ENCODE peak calls at places on chromosomes 3 and 15, in nine cellular contexts. R is A549, Z is transverse colon, P is heart left ventricle, Q is adrenal gland, U is vagina, A is endothelial cell of umbilical vein, O is stomach, G is HepG2. W is an unnamed sample.

GRCh38 chr3:115341208-115341607 is 194.1 kb upstream of the ZBTB20 start:
- DNase-seq in Q (no peak), G (no peak), P (no peak), R (peak), Z (no peak), A (peak), U (no peak), O (no peak), W (no peak)

GRCh38 chr3:154427685-154428291 is 2.2 kb downstream of the GPR149 start:
- DNase-seq in R (no peak), G (no peak), O (no peak), U (no peak), P (no peak), A (no peak), Z (no peak), Q (no peak), W (no peak)

GRCh38 chr3:156360992-156361391 is 193.9 kb downstream of the SSR3 start:
- DNase-seq in R (no peak), Q (no peak), P (no peak), U (no peak), O (no peak), A (no peak), Z (no peak), G (no peak), W (no peak)

GRCh38 chr3:139427283-139428060 is 38.0 kb upstream of the COPB2 start:
- DNase-seq in O (no peak), A (peak), Z (no peak), G (peak), R (peak), U (no peak), P (no peak), Q (peak), W (no peak)

GRCh38 chr3:48826451-48826850 is 21.2 kb downstream of the PRKAR2A start:
- DNase-seq in U (no peak), Z (no peak), G (no peak), Q (peak), A (no peak), P (no peak), R (no peak), O (no peak), W (no peak)

GRCh38 chr3:32176989-32177701 is 61.3 kb upstream of the CMTM8 start:
- DNase-seq in Z (peak), A (peak), U (no peak), O (peak), Q (peak), P (peak), G (peak), R (peak), W (no peak)

GRCh38 chr3:73030073-73030597 is 31.3 kb upstream of the EBLN2 start:
- DNase-seq in R (no peak), P (no peak), U (no peak), Q (no peak), O (no peak), Z (no peak), A (no peak), G (no peak), W (no peak)

GRCh38 chr3:172094621-172095557 is 55.5 kb downstream of the FNDC3B start:
- DNase-seq in P (no peak), Q (no peak), O (no peak), Z (peak), U (no peak), R (no peak), G (no peak), A (peak), W (no peak)

GRCh38 chr3:10367466-10367865 is 46.6 kb upstream of the SEC13 start:
- DNase-seq in U (no peak), Z (no peak), G (no peak), Q (no peak), O (no peak), P (no peak), R (no peak), A (no peak), W (no peak)

GRCh38 chr3:117355566-117355965 is 646.0 kb downstream of the TUSC7 start:
- DNase-seq in R (peak), A (peak), G (peak), P (no peak), Z (no peak), U (no peak), O (no peak), Q (no peak), W (no peak)

GRCh38 chr15:29040367-29040745 is 154.6 kb downstream of the APBA2 start:
- DNase-seq in A (no peak), O (no peak), Q (no peak), U (no peak), P (no peak), Z (no peak), G (no peak), R (no peak), W (no peak)

GRCh38 chr3:102114264-102114979 is 265.1 kb downstream of the NFKBIZ start:
- DNase-seq in P (no peak), R (no peak), G (no peak), U (no peak), O (no peak), Q (no peak), A (no peak), Z (no peak), W (no peak)
- H3K27ac ChIP-seq in P (no peak), R (peak), G (no peak), U (no peak), O (no peak), Q (no peak), A (no peak), Z (peak), W (no peak)

GRCh38 chr3:188257384-188257961 is 103.5 kb downstream of the LPP start:
- DNase-seq in A (peak), G (no peak), U (no peak), P (no peak), Z (no peak), O (no peak), Q (no peak), R (no peak), W (no peak)

GRCh38 chr3:188259191-188259590 is 105.2 kb downstream of the LPP start:
- DNase-seq in Z (peak), P (no peak), U (no peak), G (no peak), O (no peak), A (no peak), R (no peak), Q (no peak), W (no peak)

GRCh38 chr3:188254489-188255070 is 100.6 kb downstream of the LPP start:
- DNase-seq in G (peak), A (no peak), Q (no peak), U (no peak), R (no peak), O (no peak), Z (no peak), P (no peak), W (no peak)

GRCh38 chr3:188255190-188255589 is 101.2 kb downstream of the LPP start:
- DNase-seq in O (no peak), Z (no peak), R (no peak), Q (no peak), P (no peak), G (no peak), A (no peak), U (no peak), W (no peak)

GRCh38 chr3:188256764-188257163 is 102.8 kb downstream of the LPP start:
- DNase-seq in G (no peak), P (no peak), R (no peak), A (no peak), O (no peak), U (no peak), Z (no peak), Q (no peak), W (no peak)
- TF ChIP-seq POLR2A in G (no peak), P (no peak), R (no peak), A (no peak), O (no peak), U (no peak), Z (no peak), Q (no peak), W (no peak)

GRCh38 chr15:70474682-70475438 is 288.5 kb downstream of the UACA start:
- DNase-seq in P (peak), Z (no peak), G (no peak), R (peak), Q (peak), O (peak), A (peak), U (no peak), W (no peak)

GRCh38 chr15:70475921-70476320 is 287.4 kb downstream of the UACA start:
- DNase-seq in R (peak), G (no peak), O (no peak), P (no peak), U (no peak), A (no peak), Q (no peak), Z (no peak), W (no peak)

GRCh38 chr15:70475439-70475781 is 287.9 kb downstream of the UACA start:
- DNase-seq in Z (no peak), U (no peak), R (no peak), A (no peak), O (no peak), G (no peak), Q (no peak), P (no peak), W (no peak)

GRCh38 chr15:70474367-70474681 is 289.0 kb downstream of the UACA start:
- DNase-seq in Z (no peak), U (no peak), R (no peak), P (no peak), O (no peak), G (no peak), Q (no peak), A (peak), W (no peak)

GRCh38 chr15:70473623-70474366 is 289.6 kb downstream of the UACA start:
- DNase-seq in G (no peak), U (no peak), O (no peak), P (no peak), A (peak), Z (no peak), Q (no peak), R (no peak), W (no peak)
- H3K4me3 ChIP-seq in G (no peak), U (no peak), O (no peak), P (no peak), A (no peak), Z (no peak), Q (no peak), R (no peak), W (no peak)

DNA sequence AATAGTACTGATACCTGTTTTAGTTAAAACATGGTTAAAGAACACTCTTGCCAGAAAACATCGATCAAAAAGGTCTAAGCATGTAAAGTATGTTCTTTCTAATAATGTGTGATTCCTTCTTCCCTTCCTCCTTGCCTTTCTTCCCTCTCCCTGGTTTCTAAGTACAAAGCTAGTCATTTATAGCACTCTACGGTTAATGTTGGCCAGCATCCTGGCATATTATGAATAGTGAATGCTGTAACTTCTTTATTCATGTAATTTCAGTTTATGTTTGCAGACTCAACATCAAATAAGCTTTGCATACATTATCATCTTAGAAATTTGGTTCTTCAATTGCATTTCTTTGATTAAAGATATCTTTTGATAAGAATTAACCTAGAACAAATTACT is 27.1 kb downstream of the P2RY12 start:
- DNase-seq in O (no peak), G (no peak), P (no peak), Z (no peak), Q (no peak), R (no peak), U (no peak), A (no peak), W (no peak)
- H3K27ac ChIP-seq in O (no peak), G (no peak), P (no peak), Z (no peak), Q (no peak), R (no peak), U (no peak), A (no peak), W (no peak)

GRCh38 chr15:45637552-45638033 is 2.8 kb downstream of the SQOR start:
- DNase-seq in A (peak), P (peak), O (peak), Z (peak), R (peak), U (no peak), G (peak), Q (peak), W (no peak)

GRCh38 chr15:45635763-45636292 is 999 bp downstream of the SQOR start:
- DNase-seq in O (no peak), G (no peak), Z (no peak), Q (no peak), P (no peak), R (no peak), A (no peak), U (no peak), W (no peak)

GRCh38 chr15:45631831-45632230 is 3.0 kb upstream of the SQOR start:
- DNase-seq in O (no peak), Z (no peak), P (no peak), Q (no peak), U (no peak), G (no peak), R (no peak), A (no peak), W (no peak)

GRCh38 chr15:45635191-45635638 is 386 bp downstream of the SQOR start:
- DNase-seq in P (peak), O (peak), Z (peak), A (no peak), G (peak), Q (peak), R (peak), U (no peak), W (peak)

DNA sequence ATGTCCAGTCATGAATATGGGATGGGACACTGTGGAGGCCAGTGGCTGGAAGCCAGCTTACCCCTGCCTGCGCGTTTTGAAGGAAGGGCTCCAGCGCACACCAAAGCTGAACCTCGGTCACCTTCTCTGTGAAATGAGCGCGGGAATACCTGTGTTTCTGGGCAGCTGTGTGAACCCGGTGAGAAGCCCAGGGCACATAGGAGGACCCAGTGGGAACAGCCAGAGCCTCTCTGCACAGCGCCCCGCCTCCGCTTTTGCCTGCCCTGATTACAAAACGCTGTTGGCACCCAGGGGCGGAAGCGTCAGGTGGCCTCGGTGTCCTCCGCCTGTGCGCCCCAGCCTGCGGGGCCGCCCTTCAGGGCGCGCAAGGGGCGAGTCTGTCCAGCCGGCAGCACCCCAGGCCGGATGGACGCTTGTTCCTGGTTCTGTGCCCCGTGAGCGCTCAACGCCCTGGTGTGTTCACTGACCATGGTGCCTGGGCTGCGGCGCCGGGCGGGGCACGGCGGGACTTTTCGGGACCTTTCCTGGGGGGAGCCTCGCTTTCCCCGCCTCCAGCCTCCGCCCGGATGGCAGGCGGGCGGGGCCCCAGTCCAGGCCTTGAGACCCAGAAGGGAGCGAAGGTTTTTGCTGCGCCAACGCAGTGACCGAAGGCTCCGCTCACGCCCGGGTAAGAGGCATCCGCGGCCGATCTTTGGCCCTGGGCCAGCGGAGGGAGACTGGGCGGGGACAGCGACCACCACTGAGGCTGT is at the start of gene SQOR:
- DNase-seq in Q (peak), G (peak), U (no peak), P (peak), O (peak), Z (peak), A (peak), R (peak), W (peak)
- TF ChIP-seq POLR2A in Q (peak), G (peak), U (peak), P (no peak), O (no peak), Z (peak), A (peak), R (peak), W (peak)

GRCh38 chr3:181383760-181384159 is 328.0 kb upstream of the SOX2 start:
- DNase-seq in Z (no peak), U (no peak), G (no peak), R (no peak), O (no peak), A (no peak), Q (no peak), P (no peak), W (no peak)

GRCh38 chr3:181382656-181383055 is 329.1 kb upstream of the SOX2 start:
- DNase-seq in A (no peak), Z (no peak), R (no peak), P (no peak), U (no peak), O (no peak), Q (no peak), G (no peak), W (no peak)

GRCh38 chr3:181384970-181385369 is 326.8 kb upstream of the SOX2 start:
- DNase-seq in U (no peak), G (no peak), O (no peak), Z (no peak), A (no peak), P (no peak), Q (no peak), R (no peak), W (no peak)

GRCh38 chr3:181379278-181379677 is 332.4 kb upstream of the SOX2 start:
- DNase-seq in R (no peak), Z (no peak), A (no peak), U (no peak), O (no peak), P (no peak), G (no peak), Q (no peak), W (no peak)

DNA sequence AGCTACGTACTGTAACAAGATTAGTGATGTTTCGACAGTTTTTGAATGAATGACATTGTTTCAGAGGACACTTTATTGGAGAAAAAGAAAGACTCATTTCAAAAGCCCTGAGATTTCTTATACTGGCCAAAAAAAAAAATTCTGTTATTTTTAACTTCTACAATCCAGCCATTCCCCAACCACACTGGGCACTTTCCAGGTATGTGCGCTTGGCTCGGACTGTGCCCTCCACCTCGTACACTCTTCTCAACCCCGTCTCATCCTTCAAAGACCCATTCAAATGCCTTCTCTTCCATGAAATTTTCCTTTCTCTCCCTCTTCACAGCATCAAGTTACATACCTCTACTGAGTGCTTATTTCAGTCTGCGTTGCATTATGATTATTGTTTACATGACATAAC is 328.5 kb upstream of the SOX2 start:
- DNase-seq in R (no peak), G (no peak), Q (no peak), A (no peak), O (no peak), U (no peak), Z (no peak), P (no peak), W (no peak)
- H3K4me3 ChIP-seq in R (no peak), G (no peak), Q (no peak), A (no peak), O (no peak), U (no peak), Z (no peak), P (no peak), W (no peak)

DNA sequence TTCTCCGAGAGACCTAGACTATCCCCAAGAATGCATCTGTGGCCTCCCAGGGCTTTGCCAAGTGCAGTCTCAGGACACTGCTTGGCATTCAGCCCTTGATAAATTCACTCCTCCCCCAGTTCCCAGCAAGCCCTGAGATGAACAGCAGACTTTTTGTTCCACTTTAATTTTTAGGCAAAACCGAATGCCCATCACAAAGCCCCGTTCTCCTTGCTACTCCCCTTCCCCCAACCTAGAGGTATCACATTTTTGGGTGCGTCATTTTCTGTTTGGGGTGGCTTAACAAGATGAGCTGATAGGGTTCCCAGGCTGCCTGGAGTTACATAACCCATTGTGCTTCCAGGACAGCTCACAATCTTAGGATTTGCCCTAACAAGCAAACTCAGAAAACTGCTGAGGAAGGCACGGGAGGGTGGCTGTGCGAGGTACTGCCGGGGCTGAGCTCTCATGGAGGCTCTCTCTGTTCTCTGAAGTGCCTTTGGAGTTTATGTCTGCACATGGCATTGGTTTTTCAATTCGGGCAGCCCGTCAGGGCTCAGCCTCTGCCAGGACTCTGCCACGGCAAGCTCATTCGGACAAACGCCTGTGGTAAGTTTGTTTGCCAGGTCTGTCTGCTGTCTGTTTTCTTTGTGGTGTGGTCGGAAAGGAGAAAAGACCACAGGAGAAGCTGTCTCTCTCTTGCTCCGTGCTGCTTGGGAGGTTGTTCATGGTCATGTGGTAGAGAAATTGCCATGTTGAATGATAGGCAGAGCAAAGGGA is at the start of gene TRAK1:
- DNase-seq in U (no peak), P (peak), R (no peak), Q (peak), Z (no peak), G (no peak), A (no peak), O (no peak), W (no peak)
- H3K27ac ChIP-seq in U (peak), P (peak), R (no peak), Q (no peak), Z (peak), G (no peak), A (no peak), O (no peak), W (peak)

W was measured in esophagus squamous epithelium.